ENCODE peak calls at places on chromosomes 7 and 10, in seven cellular contexts. V is AG09309; M is stimulated activated CD4-positive, alpha-beta T cell treated with anti-CD3 and anti-CD28 coated beads, Interleukin-4, amount 100 ng/mL, for 48 hours; O is kidney tubule cell; Q is heart right ventricle; W is Calu3; R is NCI-H1105 treated with DMSO at 0.1 percent for 48 hours. C is an unnamed sample.

GRCh38 chr7:4931932-4932331 is 27.1 kb downstream of the MMD2 start:
- DNase-seq in M (no peak), W (peak; percentile 94), O (peak; percentile 76), R (peak; percentile 26), Q (no peak), V (no peak), C (peak; percentile 91)

GRCh38 chr7:91492773-91493172 is 228.5 kb downstream of the FZD1 start:
- DNase-seq in Q (no peak), R (no peak), O (no peak), W (no peak), V (no peak), M (no peak), C (no peak)

GRCh38 chr7:37211097-37211496 is 237.6 kb downstream of the ELMO1 start:
- DNase-seq in W (no peak), Q (peak; percentile 55), R (no peak), O (no peak), M (no peak), V (peak; percentile 44), C (no peak)

GRCh38 chr10:128854965-128855364 is 612.1 kb upstream of the MGMT start:
- DNase-seq in V (no peak), M (no peak), O (peak; percentile 79), W (no peak), R (peak; percentile 59), Q (peak; percentile 92), C (no peak)

GRCh38 chr10:78518224-78518623 is 484.6 kb downstream of the RPS24 start:
- DNase-seq in V (no peak), M (no peak), Q (no peak), O (no peak), W (no peak), R (no peak), C (no peak)

GRCh38 chr10:80924063-80924952 is 386.6 kb downstream of the SH2D4B start:
- DNase-seq in V (no peak), M (peak; percentile 7), O (peak; percentile 52), Q (peak; percentile 51), W (peak; percentile 71), R (peak; percentile 18), C (no peak)

GRCh38 chr10:389836-390448 is 254.7 kb downstream of the ZMYND11 start:
- DNase-seq in O (no peak), W (no peak), V (no peak), R (no peak), Q (no peak), M (no peak), C (no peak)

GRCh38 chr10:110859947-110860376 is 11.8 kb upstream of the PDCD4 start:
- DNase-seq in V (peak; percentile 86), W (no peak), R (no peak), M (no peak), Q (no peak), O (no peak), C (no peak)

GRCh38 chr10:61404771-61405170 is 48.4 kb downstream of the TMEM26 start:
- DNase-seq in O (peak; percentile 13), Q (no peak), R (no peak), W (no peak), V (peak; percentile 38), M (no peak), C (no peak)

GRCh38 chr7:28748934-28749584 is 209.1 kb downstream of the TRIL start:
- DNase-seq in V (no peak), R (no peak), O (peak; percentile 87), M (no peak), W (peak; percentile 62), Q (no peak), C (no peak)

GRCh38 chr7:152633504-152633903 is 42.4 kb downstream of the XRCC2 start:
- DNase-seq in W (no peak), O (no peak), M (no peak), R (no peak), Q (no peak), V (no peak), C (no peak)

GRCh38 chr10:75401569-75402485 is at the start of gene ZNF503:
- DNase-seq in R (peak; percentile 93), M (no peak), O (peak; percentile 97), V (peak; percentile 85), Q (peak; percentile 97), W (peak; percentile 98), C (peak; percentile 98)

GRCh38 chr10:90642136-90642535 is 215.7 kb downstream of the HTR7 start:
- DNase-seq in V (peak; percentile 3), O (no peak), W (no peak), Q (no peak), M (no peak), R (no peak), C (no peak)

GRCh38 chr7:85068796-85069195 is 118.1 kb downstream of the SEMA3D start:
- DNase-seq in M (no peak), O (peak; percentile 31), R (no peak), V (peak; percentile 40), W (no peak), Q (no peak), C (no peak)

GRCh38 chr10:5981529-5981928 is 4.2 kb upstream of the IL15RA start:
- DNase-seq in Q (no peak), M (no peak), W (no peak), V (no peak), O (no peak), R (no peak), C (no peak)

GRCh38 chr7:116277070-116277469 is 66.7 kb downstream of the TES start:
- DNase-seq in O (no peak), M (no peak), Q (no peak), W (no peak), V (no peak), R (no peak), C (no peak)

GRCh38 chr7:12322287-12322902 is 81.3 kb downstream of the VWDE start:
- DNase-seq in R (peak; percentile 80), W (peak; percentile 21), V (no peak), O (peak; percentile 36), M (no peak), Q (no peak), C (peak; percentile 15)

GRCh38 chr7:7335215-7335614 is 152.9 kb downstream of the C1GALT1 start:
- DNase-seq in R (no peak), W (no peak), V (no peak), Q (no peak), O (no peak), M (no peak), C (no peak)

GRCh38 chr7:22373911-22374310 is 17.0 kb upstream of the RAPGEF5 start:
- DNase-seq in R (no peak), W (no peak), O (no peak), M (no peak), Q (no peak), V (no peak), C (no peak)

GRCh38 chr7:128443817-128444216 is 11.9 kb upstream of the HILPDA start:
- DNase-seq in W (no peak), V (no peak), Q (no peak), M (no peak), R (no peak), O (no peak), C (no peak)

GRCh38 chr10:1242975-1243374 is 186.8 kb downstream of the WDR37 start:
- DNase-seq in O (no peak), Q (no peak), W (no peak), R (no peak), V (no peak), M (no peak), C (no peak)

GRCh38 chr7:100034871-100035510 is 14.6 kb upstream of the ZSCAN21 start:
- DNase-seq in O (no peak), M (no peak), R (no peak), W (no peak), Q (no peak), V (peak; percentile 73), C (no peak)

GRCh38 chr7:98359395-98359794 is 41.5 kb downstream of the BAIAP2L1 start:
- DNase-seq in O (no peak), W (no peak), M (no peak), V (no peak), Q (no peak), R (no peak), C (no peak)

GRCh38 chr10:94343159-94343558 is 19.6 kb downstream of the NOC3L start:
- DNase-seq in M (no peak), R (no peak), V (no peak), O (no peak), W (no peak), Q (no peak), C (no peak)

GRCh38 chr10:78828647-78829283 is 240.0 kb upstream of the ZMIZ1 start:
- DNase-seq in O (no peak), R (no peak), M (no peak), W (no peak), V (no peak), Q (no peak), C (no peak)

GRCh38 chr10:35341521-35341920 is 5.2 kb downstream of the CCNY start:
- DNase-seq in V (no peak), Q (no peak), M (no peak), R (no peak), O (no peak), W (no peak), C (no peak)

GRCh38 chr7:68535266-68535665 is 1063.0 kb upstream of the AUTS2 start:
- DNase-seq in Q (no peak), R (no peak), V (no peak), O (no peak), M (no peak), W (no peak), C (no peak)

GRCh38 chr7:85730016-85730415 is 543.2 kb upstream of the SEMA3D start:
- DNase-seq in O (no peak), W (no peak), R (peak; percentile 23), V (no peak), M (no peak), Q (no peak), C (no peak)

GRCh38 chr10:78802866-78803265 is 265.9 kb upstream of the ZMIZ1 start:
- DNase-seq in R (no peak), Q (peak; percentile 58), M (no peak), W (no peak), O (no peak), V (peak; percentile 37), C (no peak)

GRCh38 chr7:2209146-2209960 is 23.4 kb downstream of the MAD1L1 start:
- DNase-seq in M (peak; percentile 20), R (peak; percentile 17), Q (peak; percentile 75), W (peak; percentile 75), O (peak; percentile 51), V (peak; percentile 29), C (no peak)